ENCODE peak calls at places on chromosome 3, in five cellular contexts. I is T1000, G is adipocyte, D is GF-D8, X is hepatic stellate cell. J is an unnamed sample.

GRCh38 chr3:152302521-152303021 is 33.8 kb downstream of the MBNL1 start:
- DNase-seq in D (no peak), G (peak; percentile 83), X (peak; percentile 21), I (no peak), J (no peak)

GRCh38 chr3:77053769-77054168 is 13.9 kb downstream of the ROBO2 start:
- DNase-seq in G (peak; percentile 78), I (no peak), X (no peak), D (no peak), J (no peak)

GRCh38 chr3:11434017-11434526 is 161.9 kb downstream of the ATG7 start:
- DNase-seq in G (peak; percentile 90), D (no peak), X (no peak), I (no peak), J (no peak)

GRCh38 chr3:119034256-119035013 is at the start of gene IGSF11:
- DNase-seq in I (peak; percentile 56), X (peak; percentile 46), G (peak; percentile 77), D (no peak), J (no peak)

GRCh38 chr3:16817201-16817600 is 67.6 kb upstream of the PLCL2 start:
- DNase-seq in I (no peak), G (peak; percentile 34), X (no peak), D (no peak), J (no peak)

GRCh38 chr3:7728566-7729519 is 772.8 kb upstream of the LMCD1 start:
- DNase-seq in G (no peak), D (no peak), X (no peak), I (no peak), J (no peak)

GRCh38 chr3:101009386-101009785 is 16.2 kb upstream of the ABI3BP start:
- DNase-seq in G (no peak), X (no peak), I (no peak), D (no peak), J (no peak)

GRCh38 chr3:50192689-50193141 is 1.3 kb downstream of the GNAT1 start:
- DNase-seq in D (no peak), X (peak; percentile 79), G (peak; percentile 81), I (peak; percentile 43), J (no peak)

GRCh38 chr3:107216711-107217110 is 160.5 kb upstream of the CCDC54 start:
- DNase-seq in D (no peak), I (peak; percentile 46), X (peak; percentile 11), G (peak; percentile 93), J (no peak)

GRCh38 chr3:16570113-16570512 is 35.1 kb downstream of the DAZL start:
- DNase-seq in X (no peak), G (no peak), D (no peak), I (no peak), J (no peak)

GRCh38 chr3:30470566-30470965 is 135.8 kb upstream of the TGFBR2 start:
- DNase-seq in D (no peak), I (no peak), G (peak; percentile 65), X (no peak), J (no peak)

GRCh38 chr3:128491071-128491899 is 1.7 kb downstream of the GATA2 start:
- DNase-seq in X (no peak), D (no peak), I (no peak), G (peak; percentile 49), J (no peak)

GRCh38 chr3:149723781-149724180 is 28.5 kb downstream of the COMMD2 start:
- DNase-seq in G (no peak), X (no peak), I (no peak), D (no peak), J (no peak)

GRCh38 chr3:186651678-186652215 is 11.5 kb downstream of the FETUB start:
- DNase-seq in D (no peak), I (no peak), X (no peak), G (no peak), J (no peak)

GRCh38 chr3:187130346-187131066 is 8.8 kb downstream of the RPL39L start:
- DNase-seq in I (no peak), X (peak; percentile 32), G (peak; percentile 43), D (no peak), J (no peak)

GRCh38 chr3:177538064-177538742 is 340.9 kb upstream of the TBL1XR1 start:
- DNase-seq in X (peak; percentile 56), G (peak; percentile 60), I (no peak), D (no peak), J (no peak)

GRCh38 chr3:126212629-126213375 is 32.4 kb upstream of the ALDH1L1 start:
- DNase-seq in X (peak; percentile 43), G (peak; percentile 47), D (no peak), I (no peak), J (no peak)

GRCh38 chr3:56799251-56799882 is 2.4 kb downstream of the ARHGEF3 start:
- DNase-seq in G (peak; percentile 92), X (peak; percentile 35), D (peak; percentile 14), I (no peak), J (no peak)

GRCh38 chr3:73056365-73057150 is 4.9 kb upstream of the EBLN2 start:
- DNase-seq in D (no peak), X (peak; percentile 24), I (no peak), G (peak; percentile 69), J (no peak)

GRCh38 chr3:53820756-53821580 is 25.3 kb downstream of the CHDH start:
- DNase-seq in I (no peak), D (no peak), G (no peak), X (no peak), J (no peak)

GRCh38 chr3:10511809-10512494 is 6.6 kb upstream of the ATP2B2 start:
- DNase-seq in G (peak; percentile 23), D (no peak), X (peak; percentile 54), I (no peak), J (no peak)

GRCh38 chr3:15241341-15241740 is 35.3 kb downstream of the CAPN7 start:
- DNase-seq in I (no peak), X (no peak), G (peak; percentile 19), D (no peak), J (no peak)

GRCh38 chr3:181933052-181933618 is 221.4 kb downstream of the SOX2 start:
- DNase-seq in G (no peak), D (no peak), X (no peak), I (no peak), J (no peak)

GRCh38 chr3:541328-541727 is 344.8 kb downstream of the CHL1 start:
- DNase-seq in X (no peak), G (no peak), I (no peak), D (no peak), J (no peak)

GRCh38 chr3:144900366-144900765 is 928.7 kb downstream of the DIPK2A start:
- DNase-seq in X (no peak), G (peak; percentile 50), D (no peak), I (no peak), J (no peak)

GRCh38 chr3:56042326-56042951 is 425.8 kb downstream of the ERC2 start:
- DNase-seq in I (no peak), X (peak; percentile 9), G (peak; percentile 83), D (no peak), J (no peak)

GRCh38 chr3:83500422-83500821 is 1458.4 kb upstream of the CADM2 start:
- DNase-seq in X (no peak), G (no peak), D (no peak), I (peak; percentile 15), J (no peak)

GRCh38 chr3:58679974-58680656 is 13.5 kb upstream of the FAM3D start:
- DNase-seq in I (no peak), D (no peak), G (peak; percentile 15), X (no peak), J (no peak)

GRCh38 chr3:139281512-139282196 is 62.2 kb upstream of the MRPS22 start:
- DNase-seq in X (no peak), G (peak; percentile 31), I (no peak), D (no peak), J (no peak)

GRCh38 chr3:101890716-101891115 is 41.4 kb downstream of the NFKBIZ start:
- DNase-seq in G (peak; percentile 39), D (no peak), X (no peak), I (no peak), J (no peak)

GRCh38 chr3:49120096-49120437 is 556 bp downstream of the USP19 start:
- DNase-seq in G (peak; percentile 25), I (no peak), D (no peak), X (peak; percentile 52), J (no peak)

GRCh38 chr3:138188013-138188352 is 882 bp downstream of the ARMC8 start:
- DNase-seq in I (peak; percentile 17), D (peak; percentile 12), G (peak; percentile 85), X (peak; percentile 70), J (no peak)

GRCh38 chr3:54538346-54538745 is 389.5 kb downstream of the LRTM1 start:
- DNase-seq in I (no peak), G (no peak), D (no peak), X (no peak), J (no peak)

GRCh38 chr3:20837676-20838302 is 651.8 kb upstream of the SGO1 start:
- DNase-seq in D (no peak), X (no peak), G (no peak), I (no peak), J (no peak)

J was measured in keratinocyte.